ENCODE peak calls at places on chromosome 20, in five cellular contexts. B is stomach, W is lung, I is astrocyte of the spinal cord, E is H1. Z is an unnamed sample.

GRCh38 chr20:59413326-59413865 is 113.0 kb downstream of the EDN3 start:
- DNase-seq in W (no peak), E (no peak), B (no peak), I (no peak), Z (no peak)

GRCh38 chr20:46937140-46937523 is 42.5 kb downstream of the EYA2 start:
- DNase-seq in W (no peak), E (no peak), B (no peak), I (no peak), Z (no peak)

GRCh38 chr20:17327185-17327780 is 100.4 kb downstream of the PCSK2 start:
- DNase-seq in B (no peak), E (peak; percentile 51), I (no peak), W (no peak), Z (no peak)

GRCh38 chr20:25058051-25058796 is at the start of gene ACSS1:
- DNase-seq in W (peak; percentile 70), I (peak; percentile 25), E (peak; percentile 64), B (peak; percentile 70), Z (peak; percentile 94)

GRCh38 chr20:4190792-4191519 is 175.6 kb upstream of the RNF24 start:
- DNase-seq in E (no peak), W (no peak), B (no peak), I (no peak), Z (no peak)

GRCh38 chr20:35702051-35702823 is 3.0 kb downstream of the ROMO1 start:
- DNase-seq in E (no peak), W (peak; percentile 22), I (peak; percentile 49), B (no peak), Z (no peak)

GRCh38 chr20:52830598-52830997 is 141.6 kb upstream of the TSHZ2 start:
- DNase-seq in E (no peak), W (no peak), I (no peak), B (no peak), Z (no peak)

GRCh38 chr20:15831201-15831600 is 742.0 kb downstream of the KIF16B start:
- DNase-seq in B (no peak), W (no peak), E (no peak), I (no peak), Z (no peak)

GRCh38 chr20:35515949-35516645 is 13.4 kb downstream of the C20orf173 start:
- DNase-seq in E (no peak), B (peak; percentile 36), W (no peak), I (peak; percentile 81), Z (no peak)

GRCh38 chr20:44805991-44806729 is 4.2 kb downstream of the RIMS4 start:
- DNase-seq in E (peak; percentile 82), B (no peak), I (peak; percentile 1), W (peak; percentile 80), Z (peak; percentile 3)

GRCh38 chr20:59749293-59749680 is 144.9 kb downstream of the PHACTR3 start:
- DNase-seq in W (no peak), I (peak; percentile 14), B (no peak), E (no peak), Z (no peak)

GRCh38 chr20:57223648-57224489 is 42.6 kb downstream of the BMP7 start:
- DNase-seq in B (no peak), W (no peak), I (no peak), E (no peak), Z (no peak)

GRCh38 chr20:23151008-23151703 is 65.0 kb upstream of the CD93 start:
- DNase-seq in E (peak; percentile 32), W (no peak), I (no peak), B (peak; percentile 18), Z (no peak)

GRCh38 chr20:571754-572331 is 28.3 kb upstream of the CSNK2A1 start:
- DNase-seq in B (peak; percentile 51), I (no peak), W (peak; percentile 36), E (peak; percentile 63), Z (no peak)

GRCh38 chr20:34680586-34680985 is 3.7 kb upstream of the PIGU start:
- DNase-seq in W (no peak), E (no peak), B (no peak), I (no peak), Z (no peak)

GRCh38 chr20:721876-722275 is 46.3 kb upstream of the SCRT2 start:
- DNase-seq in E (no peak), W (no peak), I (no peak), B (no peak), Z (no peak)

GRCh38 chr20:21511850-21512633 is 1.8 kb downstream of the NKX2-2 start:
- DNase-seq in W (no peak), I (no peak), E (peak; percentile 81), B (no peak), Z (no peak)

GRCh38 chr20:21511485-21511849 is 2.4 kb downstream of the NKX2-2 start:
- DNase-seq in E (no peak), B (no peak), I (no peak), W (no peak), Z (no peak)

GRCh38 chr20:21509597-21510331 is 4.1 kb downstream of the NKX2-2 start:
- DNase-seq in E (peak; percentile 68), B (no peak), I (peak; percentile 42), W (no peak), Z (no peak)

GRCh38 chr20:21510414-21510971 is 3.4 kb downstream of the NKX2-2 start:
- DNase-seq in W (no peak), B (no peak), I (no peak), E (peak; percentile 62), Z (no peak)

DNA sequence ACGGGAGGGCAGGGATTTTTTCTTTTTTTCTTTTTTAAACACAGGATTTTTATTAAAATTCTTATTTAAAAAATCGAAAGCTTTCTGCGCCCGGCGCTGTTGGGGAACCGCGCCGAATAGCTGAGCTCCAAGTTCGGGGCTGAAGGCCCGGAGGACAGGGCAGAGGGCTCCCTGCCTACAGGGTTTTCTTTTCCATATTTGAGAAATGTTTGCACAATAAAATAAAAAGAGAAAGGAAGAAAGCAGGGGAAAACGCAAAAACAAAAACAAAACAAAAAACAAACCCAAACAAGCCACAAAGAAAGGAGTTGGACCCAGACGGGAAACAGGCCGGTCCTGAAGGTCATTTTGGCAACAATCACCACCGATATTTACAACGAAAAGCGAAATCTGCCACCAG is 2.9 kb downstream of the NKX2-2 start:
- DNase-seq in E (no peak), W (no peak), I (no peak), B (no peak), Z (no peak)
- H3K4me3 ChIP-seq in E (no peak overlapping the region), W (no peak overlapping the region), I (no peak overlapping the region), B (peak overlapping the region; percentile 46), Z (no peak overlapping the region)

GRCh38 chr20:62799036-62799435 is 2.8 kb downstream of the MRGBP start:
- DNase-seq in E (no peak), W (no peak), B (no peak), I (no peak), Z (no peak)

GRCh38 chr20:62795023-62795761 is 1.1 kb upstream of the MRGBP start:
- DNase-seq in B (no peak), I (peak; percentile 49), E (peak; percentile 77), W (no peak), Z (peak; percentile 74)

GRCh38 chr20:62797671-62798532 is 1.6 kb downstream of the MRGBP start:
- DNase-seq in B (peak; percentile 53), W (no peak), I (no peak), E (no peak), Z (no peak)

GRCh38 chr20:62799459-62799858 is 3.2 kb downstream of the MRGBP start:
- DNase-seq in I (no peak), W (no peak), E (no peak), B (no peak), Z (no peak)

GRCh38 chr20:62796699-62797491 is 622 bp downstream of the MRGBP start:
- DNase-seq in I (no peak), E (no peak), B (no peak), W (no peak), Z (no peak)
- H3K4me3 ChIP-seq in I (peak overlapping the region; percentile 52), E (peak overlapping the region; percentile 79), B (peak overlapping the region; percentile 79), W (peak overlapping the region; percentile 61), Z (peak overlapping the region; percentile 54)

GRCh38 chr20:63781181-63781580 is 41.6 kb downstream of the SLC2A4RG start:
- DNase-seq in W (no peak), I (no peak), B (no peak), E (no peak), Z (no peak)
- H3K4me3 ChIP-seq in W (no peak overlapping the region), I (no peak overlapping the region), B (no peak overlapping the region), E (no peak overlapping the region), Z (no peak overlapping the region)

DNA sequence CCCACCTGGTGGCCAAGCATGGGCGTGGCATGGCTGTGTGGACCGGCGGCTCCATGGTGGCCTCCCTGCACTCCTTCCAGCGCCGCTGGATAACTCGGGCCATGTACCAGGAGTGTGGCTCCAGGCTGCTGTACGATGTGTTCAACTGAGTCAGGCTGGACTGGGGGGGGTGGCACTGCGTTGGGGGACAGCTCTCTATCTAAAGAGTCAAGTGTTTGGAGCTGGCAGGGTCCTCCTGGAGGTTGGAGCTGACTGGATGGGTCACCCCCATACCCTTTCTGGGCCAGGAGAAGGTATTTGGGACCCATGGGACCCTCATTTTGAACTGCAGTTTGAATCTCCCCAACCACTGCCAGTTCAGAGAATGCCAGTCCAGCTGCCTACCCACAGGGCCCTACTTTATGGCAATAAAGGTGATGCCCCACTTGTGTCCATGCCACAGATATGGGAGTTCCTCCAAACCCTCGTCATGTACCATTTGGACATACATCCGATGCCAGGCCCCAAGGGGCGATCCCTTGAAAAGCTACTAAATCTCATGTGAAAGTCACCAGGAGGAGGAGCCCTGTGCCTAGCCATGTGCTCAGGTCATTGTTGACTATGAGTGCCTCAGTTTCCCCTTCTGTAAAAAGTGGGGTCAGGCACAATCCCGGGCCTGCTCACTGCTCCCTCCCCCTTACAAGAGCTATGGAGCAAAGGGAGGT is 1.5 kb downstream of the ACTL10 start:
- DNase-seq in W (peak; percentile 71), E (peak; percentile 92), I (peak; percentile 71), B (peak; percentile 88), Z (no peak)
- H3K4me3 ChIP-seq in W (no peak overlapping the region), E (no peak overlapping the region), I (no peak overlapping the region), B (peak overlapping the region; percentile 63), Z (peak overlapping the region; percentile 61)

GRCh38 chr20:38725458-38725958 is 1.2 kb downstream of the SLC32A1 start:
- DNase-seq in I (no peak), E (no peak), W (no peak), B (no peak), Z (no peak)

GRCh38 chr20:38723069-38723981 is 961 bp upstream of the SLC32A1 start:
- DNase-seq in E (peak; percentile 72), I (no peak), W (no peak), B (no peak), Z (no peak)

GRCh38 chr20:38723982-38724602 is at the start of gene SLC32A1:
- DNase-seq in W (no peak), B (no peak), E (peak; percentile 71), I (no peak), Z (no peak)

GRCh38 chr20:38725959-38726848 is 1.9 kb downstream of the SLC32A1 start:
- DNase-seq in E (peak; percentile 92), B (peak; percentile 33), I (no peak), W (no peak), Z (peak; percentile 44)

GRCh38 chr20:38724603-38725457 is 544 bp downstream of the SLC32A1 start:
- DNase-seq in E (peak; percentile 80), I (no peak), W (no peak), B (no peak), Z (no peak)
- H3K4me3 ChIP-seq in E (peak overlapping the region; percentile 2), I (no peak overlapping the region), W (no peak overlapping the region), B (no peak overlapping the region), Z (no peak overlapping the region)

DNA sequence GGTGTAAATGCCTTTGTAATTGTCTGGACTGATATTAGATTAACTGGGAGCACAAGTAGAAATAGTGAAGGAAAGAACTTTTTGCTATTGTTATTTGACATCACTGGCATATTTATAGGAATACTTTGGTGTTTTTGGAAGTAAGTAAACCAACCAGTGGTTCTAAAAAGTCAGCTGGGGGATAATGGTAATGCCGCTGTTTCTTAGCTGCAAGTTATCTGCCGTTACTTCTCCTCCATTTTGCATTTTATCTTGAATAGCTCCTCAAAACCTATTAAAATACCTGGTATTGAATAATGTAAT is 3.8 kb downstream of the PTPN1 start:
- DNase-seq in W (no peak), B (no peak), E (no peak), I (no peak), Z (no peak)
- H3K4me3 ChIP-seq in W (no peak overlapping the region), B (no peak overlapping the region), E (no peak overlapping the region), I (no peak overlapping the region), Z (peak overlapping the region; percentile 99)

GRCh38 chr20:62708591-62709536 is at the start of gene NTSR1:
- DNase-seq in E (peak; percentile 79), W (no peak), B (no peak), I (no peak), Z (no peak)
- H3K4me3 ChIP-seq in E (peak within 1 kb of the TSS; percentile 15), W (no peak within 1 kb of the TSS), B (peak within 1 kb of the TSS; percentile 32), I (no peak within 1 kb of the TSS), Z (no peak within 1 kb of the TSS)